ENCODE peak calls at places on chromosomes 3 and 15, in nine cellular contexts. R is DMS79; M is CD8-positive, alpha-beta T cell; Z is endothelial cell; O is GM03348; A is nucleus accumbens; B is NCI-H1930; W is adrenal gland; V is NCI-H146. Q is an unnamed sample.
A peak's percentile ranks its signal among the peaks of the same experiment; 100 is the strongest.

GRCh38 chr15:70833897-70834765 is 19.8 kb downstream of the LARP6 start:
- DNase-seq in R (no peak), M (no peak), Z (no peak), O (peak; percentile 69), A (no peak), B (no peak), W (peak; percentile 21), V (peak; percentile 84), Q (peak; percentile 47)

GRCh38 chr3:35383719-35384555 is 255.4 kb upstream of the ARPP21 start:
- DNase-seq in R (no peak), M (no peak), Z (no peak), O (no peak), A (peak; percentile 1), B (no peak), W (no peak), V (no peak), Q (no peak)

GRCh38 chr3:139691619-139692018 is 13.8 kb upstream of the NMNAT3 start:
- DNase-seq in R (no peak), M (no peak), Z (no peak), O (no peak), A (no peak), B (no peak), W (no peak), V (no peak), Q (no peak)

GRCh38 chr15:42151012-42151615 is 5.3 kb downstream of the PLA2G4F start:
- DNase-seq in R (no peak), M (no peak), Z (no peak), O (no peak), A (no peak), B (no peak), W (no peak), V (no peak), Q (no peak)

GRCh38 chr15:31328999-31329639 is 2.5 kb downstream of the KLF13 start:
- DNase-seq in R (peak; percentile 22), M (no peak), Z (peak; percentile 31), O (no peak), A (no peak), B (no peak), W (no peak), V (no peak), Q (no peak)

GRCh38 chr3:190356246-190356645 is 31.7 kb upstream of the CLDN16 start:
- DNase-seq in R (no peak), M (no peak), Z (no peak), O (no peak), A (no peak), B (no peak), W (no peak), V (no peak), Q (no peak)

GRCh38 chr3:172065534-172065933 is 26.2 kb downstream of the FNDC3B start:
- DNase-seq in R (no peak), M (no peak), Z (no peak), O (peak; percentile 29), A (no peak), B (no peak), W (no peak), V (no peak), Q (no peak)

GRCh38 chr3:15347104-15347736 is 14.8 kb upstream of the SH3BP5 start:
- DNase-seq in R (no peak), M (no peak), Z (no peak), O (no peak), A (no peak), B (no peak), W (no peak), V (no peak), Q (no peak)

GRCh38 chr3:155791190-155791589 is 14.9 kb downstream of the C3orf33 start:
- DNase-seq in R (no peak), M (no peak), Z (no peak), O (no peak), A (no peak), B (no peak), W (no peak), V (no peak), Q (no peak)

GRCh38 chr15:86183765-86184491 is 104.3 kb downstream of the AGBL1 start:
- DNase-seq in R (no peak), M (no peak), Z (no peak), O (no peak), A (peak; percentile 46), B (no peak), W (no peak), V (no peak), Q (no peak)

GRCh38 chr15:68379759-68380290 is 52.1 kb downstream of the ITGA11 start:
- DNase-seq in R (no peak), M (no peak), Z (no peak), O (no peak), A (no peak), B (no peak), W (no peak), V (no peak), Q (no peak)

GRCh38 chr15:66835558-66835878 is 133.5 kb downstream of the SMAD6 start:
- DNase-seq in R (no peak), M (no peak), Z (no peak), O (no peak), A (no peak), B (no peak), W (no peak), V (no peak), Q (no peak)

GRCh38 chr3:142981108-142981507 is 17.6 kb upstream of the PAQR9 start:
- DNase-seq in R (no peak), M (no peak), Z (no peak), O (no peak), A (no peak), B (no peak), W (no peak), V (no peak), Q (no peak)

GRCh38 chr15:62254137-62254934 is 89.3 kb upstream of the C2CD4B start:
- DNase-seq in R (no peak), M (peak; percentile 48), Z (peak; percentile 90), O (peak; percentile 71), A (no peak), B (peak; percentile 3), W (peak; percentile 79), V (peak; percentile 66), Q (peak; percentile 40)

Q was measured in 8988T.